ENCODE peak calls at places on chromosome 21, in seven cellular contexts. K, Q, V, T, G, C and E are unnamed samples.

GRCh38 chr21:37537391-37537996 is 170.9 kb downstream of the DYRK1A start:
- DNase-seq in K (no peak), Q (no peak), V (no peak), T (peak), G (no peak), C (no peak), E (no peak)

GRCh38 chr21:23384679-23385078 is 2222.6 kb downstream of the MRPL39 start:
- DNase-seq in K (no peak), Q (no peak), V (no peak), T (no peak), G (no peak), C (no peak), E (peak)

GRCh38 chr21:30382201-30382600 is 10.1 kb upstream of the KRTAP13-2 start:
- DNase-seq in K (no peak), Q (no peak), V (no peak), T (no peak), G (no peak), C (no peak), E (no peak)

GRCh38 chr21:17388226-17388625 is 124.6 kb upstream of the CXADR start:
- DNase-seq in K (no peak), Q (no peak), V (no peak), T (no peak), G (no peak), C (no peak), E (no peak)

GRCh38 chr21:45990741-45991605 is 9.4 kb downstream of the COL6A1 start:
- DNase-seq in K (no peak), Q (no peak), V (no peak), T (peak), G (no peak), C (peak), E (peak)

GRCh38 chr21:34986561-34987533 is 62.3 kb downstream of the RUNX1 start:
- DNase-seq in K (peak), Q (no peak), V (peak), T (no peak), G (no peak), C (no peak), E (no peak)

GRCh38 chr21:45592208-45592619 is 50.0 kb upstream of the SLC19A1 start:
- DNase-seq in K (no peak), Q (no peak), V (no peak), T (no peak), G (no peak), C (peak), E (no peak)

GRCh38 chr21:37237764-37238163 is 29.4 kb downstream of the VPS26C start:
- DNase-seq in K (no peak), Q (no peak), V (no peak), T (peak), G (no peak), C (no peak), E (no peak)

GRCh38 chr21:46639489-46640386 is 4.3 kb downstream of the PRMT2 start:
- DNase-seq in K (peak), Q (no peak), V (no peak), T (no peak), G (no peak), C (no peak), E (no peak)

GRCh38 chr21:46146856-46147255 is 8.5 kb downstream of the FTCD start:
- DNase-seq in K (no peak), Q (no peak), V (no peak), T (no peak), G (no peak), C (no peak), E (peak)

GRCh38 chr21:22120616-22121266 is 1122.5 kb downstream of the NCAM2 start:
- DNase-seq in K (peak), Q (no peak), V (no peak), T (no peak), G (no peak), C (no peak), E (no peak)

DNA sequence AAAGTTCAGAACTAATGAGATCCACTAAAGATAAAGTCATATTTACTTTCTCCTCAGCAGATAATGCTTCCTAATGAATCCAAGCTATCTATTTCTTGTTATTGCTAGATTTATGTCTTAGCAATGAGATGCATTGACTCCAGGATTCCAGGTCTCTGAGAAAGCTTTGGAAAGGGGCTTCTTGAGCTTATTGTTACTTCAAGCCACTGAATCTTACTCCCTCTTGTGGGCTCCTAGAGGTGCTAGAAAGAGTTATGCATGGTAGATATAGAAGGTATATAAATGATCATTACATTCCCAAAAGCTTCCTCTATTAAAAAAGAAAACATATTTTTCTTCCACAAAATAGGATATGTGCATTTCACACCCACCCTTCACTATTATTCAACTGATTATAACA is 246.4 kb upstream of the ADAMTS5 start:
- DNase-seq in K (peak), Q (no peak), V (no peak), T (no peak), G (no peak), C (no peak), E (no peak)
- TF ChIP-seq CTCF in K (peak), Q (peak), V (no peak), T (no peak), G (peak), C (no peak), E (no peak)

GRCh38 chr21:33966324-33966949 is 50.8 kb upstream of the ATP5PO start:
- DNase-seq in K (peak), Q (no peak), V (no peak), T (peak), G (no peak), C (no peak), E (no peak)
- TF ChIP-seq CTCF in K (no peak), Q (no peak), V (no peak), T (no peak), G (no peak), C (no peak), E (no peak)

DNA sequence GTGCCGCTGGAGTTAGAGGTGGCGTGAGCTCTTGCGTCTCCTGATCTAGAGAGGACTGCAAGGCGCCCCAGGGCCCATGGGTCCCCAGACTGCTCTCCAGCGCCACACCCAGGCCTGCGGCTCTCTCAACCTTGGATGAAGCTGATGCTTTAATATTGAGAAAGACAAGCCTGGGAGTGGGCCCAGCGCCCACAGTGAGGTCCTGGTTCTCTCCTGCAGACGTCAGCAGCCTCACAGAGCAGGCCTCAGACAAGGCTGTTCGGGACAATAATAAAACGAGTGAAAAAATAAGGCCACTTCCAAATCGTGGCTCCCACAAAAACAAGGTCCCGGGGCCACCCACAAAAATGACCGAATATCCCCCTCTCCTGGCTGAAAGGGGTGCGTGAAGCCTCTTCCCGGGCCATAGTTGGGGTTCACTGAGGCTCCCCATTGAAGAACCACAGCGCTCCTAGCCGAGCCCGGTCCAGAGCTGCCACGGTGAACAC is 6.0 kb upstream of the DNMT3L start:
- DNase-seq in K (no peak), Q (no peak), V (no peak), T (no peak), G (no peak), C (peak), E (peak)
- TF ChIP-seq CTCF in K (no peak), Q (no peak), V (no peak), T (no peak), G (peak), C (peak), E (no peak)

GRCh38 chr21:38830667-38831525 is 25.2 kb downstream of the ETS2 start:
- DNase-seq in K (no peak), Q (no peak), V (no peak), T (no peak), G (no peak), C (no peak), E (no peak)

GRCh38 chr21:38832664-38833063 is 26.9 kb downstream of the ETS2 start:
- DNase-seq in K (no peak), Q (no peak), V (no peak), T (peak), G (no peak), C (no peak), E (no peak)

GRCh38 chr21:38831526-38832467 is 26.1 kb downstream of the ETS2 start:
- DNase-seq in K (peak), Q (no peak), V (peak), T (peak), G (peak), C (peak), E (no peak)

GRCh38 chr21:38834725-38835124 is 29.0 kb downstream of the ETS2 start:
- DNase-seq in K (no peak), Q (no peak), V (no peak), T (no peak), G (no peak), C (no peak), E (no peak)

DNA sequence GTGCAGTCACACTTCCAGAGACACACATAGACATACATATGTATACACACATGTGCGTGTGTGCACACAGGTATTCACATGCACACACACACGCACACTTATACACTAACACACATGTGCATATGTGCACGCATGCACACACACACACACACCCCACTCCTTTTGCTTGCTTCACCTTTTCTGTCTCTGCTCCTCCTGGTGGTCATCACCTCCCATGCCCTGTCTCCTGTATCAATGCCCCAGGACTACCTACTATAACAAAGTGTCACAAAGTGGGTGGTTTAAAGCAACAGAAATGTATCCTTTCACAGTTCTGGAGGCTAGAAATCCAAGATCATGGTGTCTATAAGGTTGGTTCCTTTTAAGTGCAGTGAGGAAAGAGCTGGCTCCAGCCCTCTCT is 27.4 kb downstream of the ETS2 start:
- DNase-seq in K (no peak), Q (no peak), V (no peak), T (no peak), G (no peak), C (no peak), E (no peak)
- TF ChIP-seq CTCF in K (no peak), Q (peak), V (no peak), T (no peak), G (no peak), C (no peak), E (no peak)

GRCh38 chr21:32843561-32843960 is 72.0 kb upstream of the PAXBP1 start:
- DNase-seq in K (no peak), Q (no peak), V (no peak), T (no peak), G (no peak), C (no peak), E (no peak)
- TF ChIP-seq CTCF in K (no peak), Q (no peak), V (no peak), T (no peak), G (no peak), C (no peak), E (no peak)

GRCh38 chr21:16195896-16196443 is 466.2 kb downstream of the USP25 start:
- DNase-seq in K (peak), Q (no peak), V (no peak), T (no peak), G (no peak), C (no peak), E (no peak)

GRCh38 chr21:16192900-16193299 is 463.1 kb downstream of the USP25 start:
- DNase-seq in K (peak), Q (no peak), V (peak), T (no peak), G (no peak), C (no peak), E (no peak)

GRCh38 chr21:16194851-16195251 is 465.1 kb downstream of the USP25 start:
- DNase-seq in K (peak), Q (no peak), V (no peak), T (no peak), G (no peak), C (no peak), E (no peak)

GRCh38 chr21:16195476-16195875 is 465.7 kb downstream of the USP25 start:
- DNase-seq in K (peak), Q (no peak), V (no peak), T (no peak), G (peak), C (no peak), E (no peak)

GRCh38 chr21:16193758-16194606 is 464.2 kb downstream of the USP25 start:
- DNase-seq in K (peak), Q (no peak), V (peak), T (no peak), G (peak), C (peak), E (no peak)
- TF ChIP-seq CTCF in K (peak), Q (no peak), V (no peak), T (no peak), G (peak), C (no peak), E (no peak)

GRCh38 chr21:41873005-41873404 is 6.1 kb downstream of the PRDM15 start:
- DNase-seq in K (no peak), Q (no peak), V (no peak), T (no peak), G (no peak), C (no peak), E (no peak)
- TF ChIP-seq CTCF in K (no peak), Q (no peak), V (no peak), T (no peak), G (no peak), C (no peak), E (no peak)

GRCh38 chr21:36035381-36035791 is 24.9 kb downstream of the SETD4 start:
- DNase-seq in K (no peak), Q (no peak), V (no peak), T (no peak), G (no peak), C (no peak), E (no peak)
- TF ChIP-seq CTCF in K (no peak), Q (peak), V (no peak), T (no peak), G (no peak), C (no peak), E (no peak)